ENCODE peak calls at places on chromosomes 13 and 19, in nine cellular contexts. I is heart right ventricle, J is Peyer's patch, X is progenitor cell of endocrine pancreas, L is lower leg skin, S is breast epithelium, M is adrenal gland, N is cardiac fibroblast, A is cardiac muscle cell. P is an unnamed sample.
A peak's percentile ranks its signal among the peaks of the same experiment; 100 is the strongest.

GRCh38 chr19:29446331-29446730 is 79.5 kb upstream of the VSTM2B start:
- DNase-seq in I (no peak), J (no peak), X (no peak), L (no peak), S (no peak), M (no peak), N (no peak), A (no peak), P (no peak)

GRCh38 chr13:40063278-40063698 is 407.8 kb downstream of the COG6 start:
- DNase-seq in I (no peak), J (no peak), X (no peak), L (no peak), S (peak; percentile 68), M (no peak), N (no peak), A (peak; percentile 24), P (no peak)

GRCh38 chr13:44815507-44816074 is 173.7 kb downstream of the NUFIP1 start:
- DNase-seq in I (no peak), J (no peak), X (no peak), L (peak; percentile 47), S (peak; percentile 86), M (peak; percentile 85), N (peak; percentile 98), A (peak; percentile 98), P (no peak)

GRCh38 chr13:46339035-46339666 is 47.9 kb downstream of the RUBCNL start:
- DNase-seq in I (peak; percentile 13), J (peak; percentile 58), X (no peak), L (peak; percentile 32), S (no peak), M (peak; percentile 39), N (peak; percentile 96), A (peak; percentile 70), P (peak; percentile 23)

GRCh38 chr19:7729831-7730285 is 2.1 kb downstream of the CLEC4G start:
- DNase-seq in I (no peak), J (no peak), X (no peak), L (no peak), S (no peak), M (no peak), N (no peak), A (no peak), P (no peak)

GRCh38 chr13:46296920-46297319 is 85.2 kb downstream of the LRRC63 start:
- DNase-seq in I (no peak), J (no peak), X (no peak), L (no peak), S (no peak), M (no peak), N (peak; percentile 83), A (peak; percentile 95), P (no peak)

GRCh38 chr19:3224346-3225325 is at the start of gene CELF5:
- DNase-seq in I (no peak), J (peak; percentile 56), X (peak; percentile 52), L (no peak), S (peak; percentile 20), M (peak; percentile 48), N (no peak), A (peak; percentile 43), P (no peak)

GRCh38 chr19:17205237-17206140 is 9.7 kb upstream of the USE1 start:
- DNase-seq in I (peak; percentile 37), J (peak; percentile 89), X (peak; percentile 36), L (no peak), S (peak; percentile 60), M (peak; percentile 70), N (peak; percentile 68), A (peak; percentile 72), P (no peak)

GRCh38 chr19:14325134-14325533 is 56.1 kb upstream of the ADGRE5 start:
- DNase-seq in I (no peak), J (no peak), X (no peak), L (no peak), S (no peak), M (no peak), N (no peak), A (no peak), P (no peak)

GRCh38 chr19:14502334-14503092 is 6.6 kb upstream of the GIPC1 start:
- DNase-seq in I (no peak), J (no peak), X (no peak), L (no peak), S (peak; percentile 74), M (no peak), N (peak; percentile 61), A (peak; percentile 64), P (no peak)

DNA sequence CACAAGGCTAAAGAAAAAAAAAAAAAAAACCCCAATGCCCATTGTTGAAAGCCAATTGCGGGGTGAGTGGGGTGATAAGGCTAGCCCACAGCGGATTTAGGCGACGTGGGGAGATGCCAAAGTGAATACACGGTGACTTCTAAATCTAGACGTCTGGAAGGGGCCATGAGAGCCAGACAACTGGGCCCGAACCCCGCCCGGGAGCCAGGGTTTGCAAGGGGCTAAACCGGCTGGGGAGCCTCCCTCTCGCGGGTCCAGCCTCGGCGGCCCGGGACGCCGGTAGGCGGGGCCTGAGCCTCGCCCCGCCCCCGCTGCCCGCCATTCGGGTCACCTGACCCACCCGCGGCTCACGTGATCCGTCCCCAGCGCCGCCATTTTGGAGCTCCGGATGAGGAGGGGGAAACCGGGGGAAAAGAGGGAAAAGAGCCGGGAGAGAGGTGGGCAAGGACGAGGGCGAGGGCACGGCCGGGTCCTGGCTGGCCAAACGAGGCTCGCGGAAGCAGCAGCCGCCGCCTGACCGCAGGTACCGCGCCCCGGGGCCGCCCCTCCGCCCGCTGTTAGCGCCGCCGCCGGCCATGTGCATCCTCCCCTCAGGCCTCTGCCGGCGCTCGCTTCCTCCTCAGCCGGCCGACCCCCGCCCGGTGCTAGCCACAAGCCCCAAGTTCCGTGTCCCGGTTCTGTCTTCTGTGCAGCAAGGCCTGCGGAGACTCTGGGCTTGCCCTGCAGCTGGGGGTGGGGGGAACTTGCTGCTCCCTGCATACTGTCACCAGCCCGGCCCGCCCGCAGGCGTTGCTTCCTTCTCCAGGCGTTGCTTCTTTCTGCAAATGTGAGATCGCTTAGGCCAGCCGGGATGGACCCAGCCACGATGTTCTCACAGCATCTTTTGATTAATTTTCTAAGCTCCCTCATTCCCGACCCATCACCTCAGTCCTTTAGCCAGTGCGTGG is at the start of gene ZNF507:
- DNase-seq in I (peak; percentile 82), J (peak; percentile 90), X (peak; percentile 81), L (peak; percentile 64), S (peak; percentile 67), M (peak; percentile 81), N (peak; percentile 77), A (peak; percentile 81), P (peak; percentile 87)
- TF ChIP-seq CTCF in I (no peak), J (no peak), X (peak; percentile 8), L (no peak), S (no peak), M (no peak), N (no peak), A (no peak), P (peak; percentile 13)

DNA sequence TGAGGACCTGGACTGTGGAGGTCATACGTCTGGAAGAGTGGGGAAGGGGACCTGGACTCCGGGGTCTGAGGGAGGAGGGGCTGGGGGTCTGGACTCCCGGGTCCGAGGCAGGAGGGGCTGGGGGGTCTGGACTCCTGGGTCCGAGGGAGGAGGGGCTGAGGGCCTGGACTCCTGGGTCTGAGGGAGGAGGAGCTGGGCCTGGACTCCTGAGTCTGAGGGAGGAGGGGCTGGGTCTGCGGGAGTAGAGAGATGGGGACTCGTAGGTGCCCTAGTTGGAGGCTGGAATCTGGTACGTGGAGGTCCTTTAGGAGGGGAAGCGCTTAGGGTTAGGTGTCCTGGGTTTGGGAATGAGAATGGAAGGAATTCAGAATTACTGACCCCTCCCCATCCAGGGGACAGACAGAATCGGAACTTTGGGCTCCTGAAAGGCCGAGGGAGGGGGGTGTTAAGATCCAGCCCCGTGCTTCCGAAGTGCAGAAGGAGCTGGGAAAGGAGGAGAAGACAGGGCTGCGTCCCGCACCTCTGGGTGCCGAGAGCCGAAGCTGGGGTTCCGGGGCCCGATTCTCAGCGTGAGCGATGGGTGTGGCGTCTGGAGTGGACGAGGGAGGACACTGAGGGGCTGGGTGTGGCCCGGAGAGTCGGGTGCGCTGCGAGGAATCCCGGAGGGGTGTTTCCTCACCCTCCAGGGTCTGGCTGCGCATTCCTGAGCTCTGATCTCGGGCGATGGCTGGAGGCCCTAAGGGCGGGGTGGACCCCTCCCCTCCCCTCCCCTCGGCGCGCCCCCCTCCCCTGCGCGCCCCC is 608 bp downstream of the MYADM start:
- DNase-seq in I (peak; percentile 59), J (peak; percentile 70), X (no peak), L (peak; percentile 56), S (peak; percentile 66), M (peak; percentile 46), N (peak; percentile 68), A (peak; percentile 81), P (peak; percentile 81)
- TF ChIP-seq CTCF in I (no peak), J (no peak), X (no peak), L (no peak), S (no peak), M (no peak), N (no peak), A (no peak), P (no peak)

DNA sequence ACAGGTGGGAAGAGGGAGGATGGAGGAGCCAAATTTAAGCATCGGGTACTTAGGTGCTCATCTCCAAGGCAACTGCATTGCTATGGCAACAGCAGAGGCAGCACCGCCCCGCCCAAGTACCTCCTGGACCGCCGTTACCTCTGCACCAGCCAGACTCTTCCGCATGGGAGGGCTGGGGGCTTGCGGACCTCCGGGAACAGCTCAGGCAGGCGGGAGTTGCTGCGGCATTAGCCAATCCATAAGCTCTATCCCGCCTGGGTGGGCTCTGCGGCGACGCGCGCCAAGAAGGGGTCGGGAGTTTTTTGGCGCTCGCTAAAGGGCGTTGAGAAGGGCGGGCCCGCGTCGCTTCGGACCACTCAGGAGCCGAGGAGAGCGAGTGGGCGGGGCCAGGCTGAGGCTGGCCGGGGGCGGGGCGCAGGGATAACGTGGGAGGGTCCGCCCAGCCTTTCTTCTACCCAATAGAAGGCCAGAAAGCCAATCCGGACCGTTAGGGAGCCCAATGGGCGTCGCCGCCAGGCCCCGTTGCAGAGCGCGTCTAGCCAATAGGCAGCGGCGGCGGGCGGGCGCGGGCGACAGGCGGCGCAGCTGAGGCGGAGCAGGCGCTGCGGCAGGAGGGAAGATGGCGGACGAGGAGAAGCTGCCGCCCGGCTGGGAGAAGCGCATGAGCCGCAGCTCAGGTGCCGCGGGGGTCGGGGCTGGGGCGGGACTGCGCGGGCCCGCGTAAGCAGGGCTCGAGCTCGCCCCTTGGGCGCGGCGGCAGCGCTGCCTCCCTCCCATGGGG is at the start of gene PIN1:
- DNase-seq in I (peak; percentile 99), J (peak; percentile 100), X (peak; percentile 99), L (peak; percentile 99), S (peak; percentile 99), M (peak; percentile 99), N (peak; percentile 99), A (peak; percentile 99), P (peak; percentile 99)
- TF ChIP-seq CTCF in I (peak; percentile 72), J (peak; percentile 74), X (peak; percentile 63), L (no peak), S (peak; percentile 25), M (peak; percentile 40), N (no peak), A (peak; percentile 59), P (peak; percentile 64)

DNA sequence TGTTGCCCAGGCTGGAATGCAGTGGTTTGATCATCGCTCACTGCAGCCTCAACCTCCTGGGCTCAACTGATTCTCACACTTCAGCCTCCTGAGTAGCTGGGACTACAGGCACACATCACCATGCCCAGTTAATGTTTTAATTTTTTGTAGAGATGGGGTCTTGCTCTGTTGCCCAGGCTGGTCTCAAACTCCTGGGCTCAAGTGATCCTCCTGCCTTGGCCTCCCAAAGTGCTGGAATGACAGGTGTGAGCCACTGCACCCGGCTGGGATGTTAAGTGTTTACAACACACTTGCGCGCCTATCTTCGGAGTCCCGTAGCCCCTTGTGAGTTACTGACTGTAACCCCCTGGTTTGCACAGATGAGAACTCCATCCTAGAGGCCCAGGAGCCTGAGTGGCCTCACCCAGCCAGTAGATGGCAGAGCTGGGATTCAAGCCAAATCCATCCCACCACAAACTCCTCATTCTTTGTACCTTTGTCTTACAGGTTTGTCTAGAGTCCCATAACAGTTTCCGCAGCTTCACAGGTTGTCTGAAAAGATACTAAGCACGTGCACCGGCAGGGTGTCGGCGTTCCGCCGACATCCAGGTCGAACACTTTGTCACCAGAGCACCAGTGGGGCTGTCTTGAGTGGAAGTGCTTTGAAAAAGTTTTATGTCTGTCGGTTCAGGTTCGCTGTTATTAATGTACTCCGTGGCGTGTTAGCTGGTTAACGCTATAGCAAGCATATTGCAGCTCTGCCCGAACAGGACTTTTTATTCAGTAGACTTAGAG is 14.7 kb downstream of the MAG start:
- DNase-seq in I (no peak), J (no peak), X (no peak), L (no peak), S (no peak), M (no peak), N (no peak), A (no peak), P (no peak)
- TF ChIP-seq CTCF in I (no peak), J (no peak), X (peak; percentile 45), L (no peak), S (no peak), M (no peak), N (no peak), A (peak; percentile 15), P (no peak)

P was measured in psoas muscle.